ENCODE peak calls at places on chromosome 6, in four cellular contexts. T, F, I and J are unnamed samples.
A peak's percentile ranks its signal among the peaks of the same experiment; 100 is the strongest.

GRCh38 chr6:24933868-24934401 is 1.8 kb downstream of the RIPOR2 start:
- DNase-seq in I (peak; percentile 57), T (peak; percentile 61), F (peak; percentile 12), J (peak; percentile 56)

GRCh38 chr6:42250509-42250908 is 32.8 kb upstream of the MRPS10 start:
- DNase-seq in F (no peak), I (no peak), T (no peak), J (no peak)

GRCh38 chr6:41901882-41902519 is 6.8 kb upstream of the USP49 start:
- DNase-seq in T (peak; percentile 46), I (no peak), F (no peak), J (peak; percentile 47)

GRCh38 chr6:150413768-150414167 is 45.0 kb downstream of the IYD start:
- DNase-seq in I (no peak), T (no peak), F (no peak), J (no peak)

GRCh38 chr6:43436577-43437282 is 9.4 kb downstream of the ABCC10 start:
- DNase-seq in F (peak; percentile 48), I (no peak), T (no peak), J (peak; percentile 61)

GRCh38 chr6:63644668-63645326 is 9.2 kb downstream of the PHF3 start:
- DNase-seq in I (no peak), F (no peak), T (no peak), J (no peak)

GRCh38 chr6:30644769-30645168 is 2.2 kb upstream of the C6orf136 start:
- DNase-seq in T (no peak), I (no peak), F (no peak), J (no peak)

GRCh38 chr6:29628419-29629281 is 4.3 kb downstream of the GABBR1 start:
- DNase-seq in F (peak; percentile 81), I (no peak), T (peak; percentile 93), J (peak; percentile 89)

GRCh38 chr6:86205980-86206379 is 563.3 kb upstream of the SYNCRIP start:
- DNase-seq in I (no peak), F (no peak), T (no peak), J (no peak)

GRCh38 chr6:32046450-32047083 is 8.4 kb downstream of the CYP21A2 start:
- DNase-seq in F (no peak), T (no peak), I (no peak), J (peak; percentile 52)

GRCh38 chr6:133889557-133890301 is 816 bp downstream of the TCF21 start:
- DNase-seq in F (no peak), T (peak; percentile 62), I (no peak), J (no peak)

GRCh38 chr6:96783307-96783706 is 54.0 kb downstream of the GPR63 start:
- DNase-seq in F (no peak), I (no peak), T (no peak), J (no peak)

GRCh38 chr6:43299338-43300293 is 1.6 kb downstream of the SLC22A7 start:
- DNase-seq in F (no peak), I (no peak), T (no peak), J (no peak)

GRCh38 chr6:33172307-33173227 is 19.7 kb downstream of the COL11A2 start:
- DNase-seq in F (peak; percentile 69), I (peak; percentile 13), T (peak; percentile 71), J (peak; percentile 73)

GRCh38 chr6:41442800-41443501 is 103.2 kb upstream of the FOXP4 start:
- DNase-seq in F (no peak), I (no peak), T (peak; percentile 86), J (peak; percentile 82)

GRCh38 chr6:156787569-156788492 is 10.7 kb downstream of the ARID1B start:
- DNase-seq in F (no peak), T (no peak), I (no peak), J (no peak)

GRCh38 chr6:150451767-150452641 is 83.2 kb downstream of the IYD start:
- DNase-seq in I (no peak), T (no peak), F (no peak), J (no peak)

GRCh38 chr6:1777921-1778692 is 168.4 kb downstream of the FOXC1 start:
- DNase-seq in F (no peak), T (no peak), I (no peak), J (no peak)

GRCh38 chr6:145656128-145656527 is 79.2 kb downstream of the EPM2A start:
- DNase-seq in F (no peak), I (no peak), T (no peak), J (no peak)

GRCh38 chr6:63352587-63353281 is 33.0 kb upstream of the LGSN start:
- DNase-seq in F (no peak), T (no peak), I (peak; percentile 36), J (no peak)

GRCh38 chr6:51843470-51844390 is 243.7 kb downstream of the PKHD1 start:
- DNase-seq in F (no peak), I (no peak), T (no peak), J (no peak)

GRCh38 chr6:170535002-170535401 is 18.1 kb downstream of the PSMB1 start:
- DNase-seq in F (no peak), T (no peak), I (no peak), J (no peak)

GRCh38 chr6:153231048-153231635 is 100.1 kb upstream of the RGS17 start:
- DNase-seq in T (peak; percentile 87), I (peak; percentile 52), F (peak; percentile 8), J (no peak)

GRCh38 chr6:69220293-69220847 is 576.4 kb downstream of the LMBRD1 start:
- DNase-seq in I (no peak), F (no peak), T (no peak), J (no peak)

GRCh38 chr6:137705166-137706064 is 161.6 kb upstream of the TNFAIP3 start:
- DNase-seq in T (peak; percentile 72), F (no peak), I (peak; percentile 24), J (peak; percentile 77)

GRCh38 chr6:133945158-133945557 is 7.9 kb upstream of the TBPL1 start:
- DNase-seq in T (peak; percentile 18), I (no peak), F (no peak), J (no peak)

GRCh38 chr6:16684896-16685554 is 76.2 kb downstream of the ATXN1 start:
- DNase-seq in I (peak; percentile 24), T (no peak), F (no peak), J (no peak)

GRCh38 chr6:33583591-33584155 is 3.6 kb upstream of the BAK1 start:
- DNase-seq in I (no peak), F (peak; percentile 38), T (peak; percentile 77), J (peak; percentile 71)

GRCh38 chr6:166587631-166588413 is 1.3 kb upstream of the RAMACL start:
- DNase-seq in T (no peak), I (no peak), F (no peak), J (no peak)

GRCh38 chr6:118934461-118935330 is at the start of gene MCM9:
- DNase-seq in I (peak; percentile 68), F (peak; percentile 72), T (peak; percentile 90), J (peak; percentile 96)

GRCh38 chr6:118935331-118935668 is 341 bp upstream of the MCM9 start:
- DNase-seq in F (no peak), T (no peak), I (no peak), J (no peak)

GRCh38 chr6:118936304-118936703 is 1.3 kb upstream of the MCM9 start:
- DNase-seq in I (no peak), F (no peak), T (no peak), J (no peak)

GRCh38 chr6:118940770-118941169 is 5.8 kb upstream of the MCM9 start:
- DNase-seq in F (no peak), I (no peak), T (no peak), J (no peak)

DNA sequence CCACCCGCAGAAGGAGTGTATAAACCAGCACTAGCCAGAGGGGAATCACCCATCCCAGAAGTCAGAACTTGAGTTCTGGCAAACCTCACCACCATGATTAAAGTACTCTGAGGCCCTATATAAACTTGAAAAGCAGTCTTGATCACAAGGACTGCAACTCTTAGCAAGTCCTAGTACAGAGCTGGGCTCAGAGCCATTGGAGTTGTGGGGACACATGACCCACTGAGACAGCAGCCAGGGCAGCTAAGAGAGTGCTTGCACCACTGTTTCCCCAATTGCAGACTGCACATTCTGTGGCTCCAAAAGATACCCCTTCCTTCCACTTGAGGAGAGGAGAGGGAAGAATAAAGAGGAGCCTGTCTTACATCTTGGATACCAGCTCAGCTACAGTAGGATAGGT is 4.7 kb upstream of the MCM9 start:
- DNase-seq in I (no peak), F (no peak), T (no peak), J (no peak)
- TF ChIP-seq MAX in I (no peak), F (no peak), T (no peak), J (no peak)

DNA sequence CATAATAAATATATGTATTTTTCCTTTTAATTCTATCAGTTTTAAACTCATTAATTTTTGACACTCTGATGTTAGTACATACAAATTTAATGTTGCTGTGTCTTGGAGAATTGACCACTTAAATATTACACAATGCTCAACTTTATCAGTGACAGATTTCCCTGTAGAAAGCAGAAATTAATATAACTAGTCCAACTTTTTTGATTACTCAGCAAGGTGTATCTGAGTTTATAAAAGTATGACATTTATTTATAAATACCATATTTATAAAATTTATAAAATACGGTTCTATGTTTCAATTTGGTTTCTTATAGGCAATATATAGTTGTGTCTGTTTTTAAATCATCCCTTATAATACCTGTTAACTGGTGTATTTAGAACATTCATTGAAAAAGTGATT is 350.0 kb upstream of the EYS start:
- DNase-seq in F (no peak), T (no peak), I (no peak), J (no peak)
- TF ChIP-seq MAX in F (no peak), T (no peak), I (no peak), J (no peak)

GRCh38 chr6:149065658-149066556 is 251.6 kb upstream of the TAB2 start:
- DNase-seq in T (no peak), F (no peak), I (no peak), J (no peak)
- TF ChIP-seq MAX in T (no peak), F (no peak), I (no peak), J (no peak)

GRCh38 chr6:124226396-124226795 is 422.7 kb downstream of the NKAIN2 start:
- DNase-seq in T (no peak), F (no peak), I (no peak), J (no peak)

DNA sequence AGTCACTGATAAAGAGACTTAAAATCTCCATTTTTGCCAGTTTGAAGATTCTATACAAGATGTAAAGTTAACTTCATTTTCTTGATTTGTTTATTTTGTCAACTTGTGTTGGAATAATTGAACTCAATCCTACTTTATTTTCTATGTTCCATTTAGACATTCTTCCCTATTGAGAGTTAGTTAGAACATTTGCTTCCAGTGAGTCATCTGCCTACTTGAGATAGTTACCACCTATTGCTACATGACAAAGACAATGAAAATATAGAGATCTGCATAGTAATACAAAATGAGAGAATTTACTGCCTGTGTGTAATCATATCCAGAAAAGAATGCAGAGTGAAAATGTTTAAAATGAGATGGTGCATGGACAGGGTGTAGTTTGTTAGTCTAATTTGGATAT is 419.9 kb downstream of the NKAIN2 start:
- DNase-seq in T (no peak), F (no peak), I (no peak), J (no peak)
- TF ChIP-seq MAX in T (no peak), F (no peak), I (no peak), J (no peak)